ENCODE peak calls at places on chromosomes 7 and 10, in five cellular contexts. E is IMR-90, K is fibroblast of lung, Q is neural progenitor cell, T is mesendoderm. G is an unnamed sample.

GRCh38 chr7:26612742-26613141 is 251.6 kb downstream of the SKAP2 start:
- DNase-seq in K (no peak), E (no peak), T (no peak), Q (no peak), G (no peak)

GRCh38 chr10:73131295-73131694 is 21.0 kb downstream of the NUDT13 start:
- DNase-seq in E (peak; percentile 4), T (no peak), Q (no peak), K (no peak), G (no peak)

GRCh38 chr7:4189151-4189570 is 492.9 kb upstream of the FOXK1 start:
- DNase-seq in E (peak; percentile 2), K (peak; percentile 55), T (no peak), Q (peak; percentile 17), G (peak; percentile 54)

GRCh38 chr10:80468806-80469421 is 14.8 kb downstream of the TSPAN14 start:
- DNase-seq in Q (no peak), K (no peak), E (no peak), T (no peak), G (no peak)

GRCh38 chr7:43646603-43647313 is 63.9 kb downstream of the STK17A start:
- DNase-seq in E (peak; percentile 60), T (peak; percentile 31), K (peak; percentile 41), Q (no peak), G (peak; percentile 59)

GRCh38 chr10:72340510-72340895 is 14.2 kb downstream of the DNAJB12 start:
- DNase-seq in Q (peak; percentile 79), T (peak; percentile 82), E (no peak), K (peak; percentile 47), G (no peak)

GRCh38 chr7:135233570-135233969 is at the start of gene STRA8:
- DNase-seq in E (no peak), K (no peak), Q (no peak), T (no peak), G (no peak)

GRCh38 chr7:158609313-158609974 is 21.8 kb upstream of the PTPRN2 start:
- DNase-seq in Q (no peak), T (no peak), K (no peak), E (no peak), G (no peak)

GRCh38 chr7:157377436-157378124 is 40.8 kb downstream of the DNAJB6 start:
- DNase-seq in K (no peak), Q (no peak), T (peak; percentile 38), E (no peak), G (no peak)

GRCh38 chr10:133088524-133089460 is 1.1 kb downstream of the ADGRA1 start:
- DNase-seq in E (no peak), Q (peak; percentile 39), T (no peak), K (no peak), G (no peak)

GRCh38 chr7:102106625-102107024 is 180.0 kb upstream of the SH2B2 start:
- DNase-seq in E (no peak), K (no peak), T (peak; percentile 63), Q (no peak), G (no peak)

GRCh38 chr10:125555267-125555666 is 127.7 kb downstream of the TEX36 start:
- DNase-seq in K (no peak), E (no peak), T (no peak), Q (no peak), G (no peak)

GRCh38 chr10:71001470-71001869 is 113.1 kb upstream of the PCBD1 start:
- DNase-seq in T (no peak), K (no peak), Q (no peak), E (no peak), G (peak; percentile 2)

GRCh38 chr7:4730276-4730675 is 45.1 kb upstream of the AP5Z1 start:
- DNase-seq in K (no peak), T (no peak), E (no peak), Q (no peak), G (no peak)

GRCh38 chr10:9253121-9253520 is 1198.6 kb downstream of the GATA3 start:
- DNase-seq in T (no peak), K (peak; percentile 73), Q (no peak), E (peak; percentile 28), G (peak; percentile 18)

GRCh38 chr7:74043523-74043951 is 15.6 kb downstream of the ELN start:
- DNase-seq in E (peak; percentile 64), Q (peak; percentile 79), T (peak; percentile 56), K (no peak), G (peak; percentile 50)

GRCh38 chr7:135265637-135266036 is 32.0 kb downstream of the STRA8 start:
- DNase-seq in K (no peak), Q (no peak), T (no peak), E (no peak), G (no peak)

GRCh38 chr7:106089647-106090046 is 22.5 kb downstream of the SYPL1 start:
- DNase-seq in Q (no peak), T (no peak), K (no peak), E (no peak), G (no peak)

GRCh38 chr10:122466866-122467470 is 5.6 kb downstream of the HTRA1 start:
- DNase-seq in T (no peak), K (no peak), E (no peak), Q (no peak), G (no peak)

GRCh38 chr7:49770838-49771237 is 2.6 kb upstream of the VWC2 start:
- DNase-seq in Q (no peak), T (no peak), K (no peak), E (no peak), G (no peak)

GRCh38 chr10:114694735-114695134 is 36.7 kb upstream of the ABLIM1 start:
- DNase-seq in T (peak; percentile 75), E (no peak), Q (peak; percentile 71), K (peak; percentile 36), G (no peak)

GRCh38 chr10:11742009-11742778 is at the start of gene ECHDC3:
- DNase-seq in K (peak; percentile 61), Q (peak; percentile 62), T (peak; percentile 72), E (no peak), G (peak; percentile 26)

GRCh38 chr7:37341033-37341630 is 107.5 kb downstream of the ELMO1 start:
- DNase-seq in Q (no peak), T (no peak), E (no peak), K (no peak), G (no peak)

GRCh38 chr10:92720306-92721165 is 30.8 kb downstream of the HHEX start:
- DNase-seq in K (no peak), E (no peak), Q (no peak), T (no peak), G (no peak)

GRCh38 chr7:28347964-28348363 is 64.4 kb upstream of the CREB5 start:
- DNase-seq in T (no peak), K (peak; percentile 75), E (peak; percentile 76), Q (no peak), G (no peak)

GRCh38 chr10:79137404-79137803 is 68.6 kb downstream of the ZMIZ1 start:
- DNase-seq in T (no peak), Q (no peak), K (no peak), E (no peak), G (peak; percentile 49)

GRCh38 chr10:106559442-106559841 is 605.1 kb downstream of the SORCS1 start:
- DNase-seq in T (no peak), K (peak; percentile 21), Q (no peak), E (peak; percentile 81), G (peak; percentile 94)

GRCh38 chr10:34232481-34232880 is 582.6 kb downstream of the PARD3 start:
- DNase-seq in Q (no peak), K (no peak), T (no peak), E (no peak), G (no peak)

GRCh38 chr7:106484562-106484961 is 176.4 kb downstream of the CCDC71L start:
- DNase-seq in K (peak; percentile 62), T (no peak), Q (no peak), E (peak; percentile 23), G (peak; percentile 47)

GRCh38 chr10:103111031-103111917 is 81.8 kb downstream of the NT5C2 start:
- DNase-seq in K (peak; percentile 40), Q (peak; percentile 20), T (no peak), E (peak; percentile 44), G (peak; percentile 31)

GRCh38 chr10:103117247-103117646 is 75.8 kb downstream of the NT5C2 start:
- DNase-seq in E (no peak), K (no peak), Q (no peak), T (no peak), G (no peak)

GRCh38 chr10:103111918-103112877 is 80.9 kb downstream of the NT5C2 start:
- DNase-seq in T (no peak), E (no peak), Q (no peak), K (no peak), G (no peak)

GRCh38 chr10:103110407-103110806 is 82.7 kb downstream of the NT5C2 start:
- DNase-seq in T (no peak), Q (no peak), K (no peak), E (no peak), G (no peak)

GRCh38 chr10:103114876-103115275 is 78.2 kb downstream of the NT5C2 start:
- DNase-seq in Q (no peak), K (no peak), E (no peak), T (no peak), G (no peak)
- H3K27ac ChIP-seq in Q (no peak overlapping the region), K (no peak overlapping the region), E (no peak overlapping the region), T (no peak overlapping the region), G (no peak overlapping the region)

DNA sequence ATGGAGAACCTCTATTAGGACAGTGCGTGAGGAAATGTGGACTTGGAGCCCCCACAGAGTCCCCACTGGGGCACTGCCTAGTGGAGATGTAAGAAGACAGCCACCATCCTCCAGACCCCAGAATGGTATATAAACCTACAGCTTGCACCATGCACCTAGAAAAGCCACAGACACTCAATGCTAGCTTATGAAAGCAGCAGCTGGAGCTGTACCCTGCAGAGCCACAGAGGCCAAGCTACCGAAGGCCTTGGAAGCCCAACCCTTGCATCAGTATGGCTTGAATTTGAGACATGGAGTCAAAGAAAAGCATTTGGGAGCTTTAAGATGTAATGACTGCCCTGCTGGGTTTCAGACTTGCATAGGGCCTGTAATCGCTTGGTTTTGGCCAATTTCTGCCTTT is 361.3 kb downstream of the ZNF248 start:
- DNase-seq in T (no peak), K (no peak), Q (no peak), E (no peak), G (no peak)
- H3K9ac ChIP-seq in T (no peak overlapping the region), K (no peak overlapping the region), Q (no peak overlapping the region), E (no peak overlapping the region), G (no peak overlapping the region)

GRCh38 chr7:128781851-128782250 is 6.3 kb upstream of the OPN1SW start:
- DNase-seq in K (no peak), T (no peak), E (no peak), Q (no peak), G (no peak)
- H3K27ac ChIP-seq in K (no peak overlapping the region), T (no peak overlapping the region), E (no peak overlapping the region), Q (no peak overlapping the region), G (no peak overlapping the region)

DNA sequence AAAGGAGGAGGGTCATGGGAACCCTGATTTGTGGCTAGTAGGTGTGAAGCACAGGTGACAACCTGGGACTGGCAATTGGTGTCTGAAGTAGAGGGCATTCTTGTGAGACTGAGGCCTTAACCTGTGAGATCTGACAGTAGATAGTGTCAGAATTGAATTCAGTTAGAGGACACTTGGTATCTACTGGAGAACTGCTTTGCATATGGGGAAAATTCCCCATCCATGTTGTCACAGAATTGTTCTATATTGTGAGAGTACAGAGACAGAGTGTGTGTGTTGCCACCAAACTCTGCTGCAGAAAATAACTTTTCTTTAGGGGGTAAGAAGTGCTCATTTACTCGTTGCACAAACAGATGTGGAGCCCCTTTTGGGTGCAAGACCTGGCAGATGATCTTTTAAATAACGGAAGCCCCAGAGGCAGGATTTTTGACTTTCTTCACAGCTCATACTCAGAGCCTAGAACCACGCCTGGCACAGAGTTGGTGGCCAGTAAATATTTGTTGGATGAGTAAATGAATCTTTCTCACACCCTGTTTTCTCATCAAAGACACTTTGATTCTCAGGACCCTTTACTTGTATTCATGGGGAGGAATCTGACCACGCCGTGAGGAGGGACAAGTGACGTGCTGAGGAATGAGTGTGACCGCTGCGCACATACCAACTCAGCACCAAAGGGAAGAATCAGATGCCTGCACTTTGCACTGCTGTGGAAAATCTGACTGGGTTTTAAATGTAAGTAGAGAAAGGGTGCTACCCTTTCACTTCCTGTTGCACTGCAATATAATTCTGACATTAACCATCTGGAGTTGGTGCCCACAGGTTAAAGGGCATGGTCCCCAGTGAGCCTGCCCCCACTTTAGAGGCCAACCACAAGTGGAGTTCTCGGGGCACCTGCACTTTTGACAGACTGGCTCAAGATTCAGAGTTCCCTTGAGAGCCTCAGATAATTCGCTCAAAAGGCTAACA is 39.2 kb upstream of the SDHAF3 start:
- DNase-seq in Q (no peak), K (no peak), E (no peak), T (no peak), G (no peak)
- H3K9ac ChIP-seq in Q (no peak overlapping the region), K (no peak overlapping the region), E (no peak overlapping the region), T (no peak overlapping the region), G (no peak overlapping the region)

G was measured in astrocyte.